ENCODE peak calls at places on chromosomes 13 and 19, in eight cellular contexts. E is amniotic stem cell; F is fibroblast of villous mesenchyme; O is HFF-Myc; J is Daoy; A is GM04503; W is T-helper 9 cell; T is activated T-helper 2 cell treated with anti-CD3 and anti-CD28 coated beads, Interferon-gamma antibody, Interleukin-2, Interleukin-4, amounts not matched to agents 10 μg/mL and 5 μg/mL and 100 μg/mL, durations not matched to agents 14 hours and 24 hours and 36 hours. Q is an unnamed sample.

GRCh38 chr19:850221-850978 is 1.7 kb upstream of the ELANE start:
- DNase-seq in E (no peak), F (peak), O (no peak), J (peak), A (peak), W (no peak), T (no peak), Q (peak)

GRCh38 chr19:41705393-41706174 is 2.8 kb upstream of the CEACAM5 start:
- DNase-seq in E (no peak), F (peak), O (no peak), J (peak), A (no peak), W (peak), T (no peak), Q (no peak)

GRCh38 chr19:3420909-3421619 is 54.7 kb downstream of the NFIC start:
- DNase-seq in E (no peak), F (no peak), O (no peak), J (no peak), A (no peak), W (no peak), T (no peak), Q (no peak)

GRCh38 chr13:78160793-78161192 is 242.2 kb upstream of the EDNRB start:
- DNase-seq in E (peak), F (peak), O (peak), J (peak), A (peak), W (no peak), T (no peak), Q (no peak)

GRCh38 chr19:5718579-5719273 is 1.2 kb downstream of the LONP1 start:
- DNase-seq in E (peak), F (peak), O (no peak), J (peak), A (peak), W (no peak), T (peak), Q (no peak)

GRCh38 chr19:6412111-6412999 is 12.3 kb downstream of the KHSRP start:
- DNase-seq in E (no peak), F (no peak), O (no peak), J (peak), A (no peak), W (peak), T (no peak), Q (peak)

GRCh38 chr19:16094360-16095070 is 17.2 kb upstream of the RAB8A start:
- DNase-seq in E (no peak), F (peak), O (no peak), J (no peak), A (no peak), W (no peak), T (no peak), Q (no peak)

GRCh38 chr13:99380921-99381645 is 73.9 kb upstream of the GPR183 start:
- DNase-seq in E (no peak), F (no peak), O (no peak), J (no peak), A (no peak), W (peak), T (peak), Q (no peak)

GRCh38 chr13:48412881-48413351 is at the start of gene LPAR6:
- DNase-seq in E (no peak), F (peak), O (peak), J (no peak), A (no peak), W (no peak), T (no peak), Q (no peak)

GRCh38 chr13:26971990-26972888 is 199.4 kb downstream of the USP12 start:
- DNase-seq in E (no peak), F (no peak), O (no peak), J (peak), A (no peak), W (no peak), T (no peak), Q (peak)

GRCh38 chr19:55585658-55586339 is 5.2 kb upstream of the ZNF579 start:
- DNase-seq in E (no peak), F (peak), O (no peak), J (peak), A (no peak), W (no peak), T (no peak), Q (peak)

GRCh38 chr19:19223636-19224035 is 11.9 kb downstream of the NCAN start:
- DNase-seq in E (no peak), F (no peak), O (no peak), J (no peak), A (no peak), W (no peak), T (no peak), Q (no peak)

GRCh38 chr19:12782424-12783225 is 7.3 kb upstream of the HOOK2 start:
- DNase-seq in E (no peak), F (peak), O (no peak), J (peak), A (no peak), W (peak), T (peak), Q (peak)

GRCh38 chr19:49200238-49200862 is 42.8 kb downstream of the TRPM4 start:
- DNase-seq in E (no peak), F (no peak), O (no peak), J (no peak), A (no peak), W (no peak), T (no peak), Q (peak)

GRCh38 chr19:55113570-55114039 is 3.8 kb downstream of the PPP1R12C start:
- DNase-seq in E (peak), F (peak), O (peak), J (peak), A (peak), W (no peak), T (no peak), Q (no peak)

GRCh38 chr13:30355839-30356238 is 48.5 kb upstream of the KATNAL1 start:
- DNase-seq in E (no peak), F (no peak), O (no peak), J (no peak), A (no peak), W (no peak), T (no peak), Q (no peak)

GRCh38 chr13:94712812-94713555 is 639 bp upstream of the SOX21 start:
- DNase-seq in E (no peak), F (peak), O (no peak), J (peak), A (no peak), W (no peak), T (no peak), Q (peak)

GRCh38 chr13:53028637-53029121 is at the start of gene OLFM4:
- DNase-seq in E (no peak), F (no peak), O (no peak), J (no peak), A (no peak), W (no peak), T (no peak), Q (no peak)

GRCh38 chr13:109790951-109791605 is 4.7 kb upstream of the IRS2 start:
- DNase-seq in E (peak), F (peak), O (no peak), J (peak), A (no peak), W (no peak), T (peak), Q (peak)

GRCh38 chr13:107842562-107843180 is 372.7 kb downstream of the LIG4 start:
- DNase-seq in E (peak), F (peak), O (no peak), J (peak), A (no peak), W (no peak), T (no peak), Q (no peak)

GRCh38 chr13:28408235-28408848 is 86.6 kb downstream of the FLT1 start:
- DNase-seq in E (no peak), F (peak), O (no peak), J (no peak), A (no peak), W (no peak), T (no peak), Q (no peak)

GRCh38 chr19:51821921-51822716 is 27.2 kb downstream of the FPR3 start:
- DNase-seq in E (no peak), F (peak), O (no peak), J (no peak), A (no peak), W (no peak), T (no peak), Q (no peak)

GRCh38 chr13:86591862-86592261 is 792.6 kb upstream of the SLITRK6 start:
- DNase-seq in E (no peak), F (no peak), O (no peak), J (no peak), A (no peak), W (no peak), T (no peak), Q (no peak)

GRCh38 chr19:2770055-2771013 is 12.7 kb downstream of the SGTA start:
- DNase-seq in E (no peak), F (no peak), O (no peak), J (no peak), A (no peak), W (no peak), T (no peak), Q (no peak)

GRCh38 chr13:74135306-74136088 is 1.3 kb upstream of the KLF12 start:
- DNase-seq in E (peak), F (peak), O (no peak), J (peak), A (no peak), W (peak), T (peak), Q (peak)

GRCh38 chr13:99103536-99103935 is 97.1 kb upstream of the UBAC2 start:
- DNase-seq in E (no peak), F (no peak), O (no peak), J (no peak), A (no peak), W (no peak), T (no peak), Q (no peak)

GRCh38 chr13:89584058-89584457 is 1763.4 kb upstream of the MIR17HG start:
- DNase-seq in E (no peak), F (no peak), O (no peak), J (no peak), A (no peak), W (no peak), T (no peak), Q (no peak)

GRCh38 chr13:84430015-84430414 is 547.7 kb upstream of the SLITRK1 start:
- DNase-seq in E (peak), F (no peak), O (no peak), J (no peak), A (no peak), W (no peak), T (no peak), Q (no peak)

GRCh38 chr13:114124921-114125320 is 7.5 kb downstream of the RASA3 start:
- DNase-seq in E (peak), F (peak), O (no peak), J (peak), A (no peak), W (peak), T (peak), Q (no peak)

GRCh38 chr13:21670883-21671792 is at the start of gene FGF9:
- DNase-seq in E (no peak), F (peak), O (no peak), J (peak), A (no peak), W (peak), T (peak), Q (peak)

GRCh38 chr19:14383898-14384669 is 2.8 kb downstream of the ADGRE5 start:
- DNase-seq in E (no peak), F (peak), O (no peak), J (peak), A (no peak), W (peak), T (peak), Q (no peak)